ENCODE peak calls at places on chromosome 9, in six cellular contexts. One of them, this sample, is unnamed.

GRCh38 chr9:97889941-97890557 is 32.3 kb downstream of the TRMO start:
- DNase-seq in activated CD4-positive, alpha-beta memory T cell treated with anti-CD3 and anti-CD28 coated beads, Interleukin-2, amount 10 ng/mL, durations not matched to agents 7 days and 5 days: peak
- DNase-seq in 8988T: peak
- DNase-seq in GM12891: peak
- DNase-seq in iris pigment epithelial cell: peak
- DNase-seq in pulmonary artery endothelial cell: no peak
- DNase-seq in this sample: peak

GRCh38 chr9:134283111-134283515 is 43.1 kb upstream of the RXRA start:
- DNase-seq in activated CD4-positive, alpha-beta memory T cell treated with anti-CD3 and anti-CD28 coated beads, Interleukin-2, amount 10 ng/mL, durations not matched to agents 7 days and 5 days: no peak
- DNase-seq in 8988T: no peak
- DNase-seq in GM12891: no peak
- DNase-seq in iris pigment epithelial cell: peak
- DNase-seq in pulmonary artery endothelial cell: no peak
- DNase-seq in this sample: no peak

GRCh38 chr9:116549061-116549664 is 137.9 kb upstream of the TRIM32 start:
- DNase-seq in activated CD4-positive, alpha-beta memory T cell treated with anti-CD3 and anti-CD28 coated beads, Interleukin-2, amount 10 ng/mL, durations not matched to agents 7 days and 5 days: no peak
- DNase-seq in 8988T: peak
- DNase-seq in GM12891: no peak
- DNase-seq in iris pigment epithelial cell: peak
- DNase-seq in pulmonary artery endothelial cell: no peak
- DNase-seq in this sample: no peak

GRCh38 chr9:16217933-16218830 is 652.3 kb downstream of the BNC2 start:
- DNase-seq in activated CD4-positive, alpha-beta memory T cell treated with anti-CD3 and anti-CD28 coated beads, Interleukin-2, amount 10 ng/mL, durations not matched to agents 7 days and 5 days: no peak
- DNase-seq in 8988T: no peak
- DNase-seq in GM12891: no peak
- DNase-seq in iris pigment epithelial cell: no peak
- DNase-seq in pulmonary artery endothelial cell: no peak
- DNase-seq in this sample: no peak

GRCh38 chr9:13863112-13863511 is 450.8 kb downstream of the NFIB start:
- DNase-seq in activated CD4-positive, alpha-beta memory T cell treated with anti-CD3 and anti-CD28 coated beads, Interleukin-2, amount 10 ng/mL, durations not matched to agents 7 days and 5 days: no peak
- DNase-seq in 8988T: no peak
- DNase-seq in GM12891: no peak
- DNase-seq in iris pigment epithelial cell: no peak
- DNase-seq in pulmonary artery endothelial cell: no peak
- DNase-seq in this sample: no peak

GRCh38 chr9:130539473-130540223 is 39.7 kb upstream of the FUBP3 start:
- DNase-seq in activated CD4-positive, alpha-beta memory T cell treated with anti-CD3 and anti-CD28 coated beads, Interleukin-2, amount 10 ng/mL, durations not matched to agents 7 days and 5 days: no peak
- DNase-seq in 8988T: no peak
- DNase-seq in GM12891: no peak
- DNase-seq in iris pigment epithelial cell: peak
- DNase-seq in pulmonary artery endothelial cell: no peak
- DNase-seq in this sample: no peak

GRCh38 chr9:16501098-16501663 is 369.3 kb downstream of the BNC2 start:
- DNase-seq in activated CD4-positive, alpha-beta memory T cell treated with anti-CD3 and anti-CD28 coated beads, Interleukin-2, amount 10 ng/mL, durations not matched to agents 7 days and 5 days: no peak
- DNase-seq in 8988T: no peak
- DNase-seq in GM12891: no peak
- DNase-seq in iris pigment epithelial cell: peak
- DNase-seq in pulmonary artery endothelial cell: no peak
- DNase-seq in this sample: no peak

GRCh38 chr9:112012026-112012902 is 115.7 kb downstream of the UGCG start:
- DNase-seq in activated CD4-positive, alpha-beta memory T cell treated with anti-CD3 and anti-CD28 coated beads, Interleukin-2, amount 10 ng/mL, durations not matched to agents 7 days and 5 days: no peak
- DNase-seq in 8988T: peak
- DNase-seq in GM12891: no peak
- DNase-seq in iris pigment epithelial cell: peak
- DNase-seq in pulmonary artery endothelial cell: peak
- DNase-seq in this sample: peak

GRCh38 chr9:113184509-113184908 is 33.7 kb downstream of the SLC31A2 start:
- DNase-seq in activated CD4-positive, alpha-beta memory T cell treated with anti-CD3 and anti-CD28 coated beads, Interleukin-2, amount 10 ng/mL, durations not matched to agents 7 days and 5 days: no peak
- DNase-seq in 8988T: no peak
- DNase-seq in GM12891: no peak
- DNase-seq in iris pigment epithelial cell: peak
- DNase-seq in pulmonary artery endothelial cell: no peak
- DNase-seq in this sample: no peak

GRCh38 chr9:133103183-133103986 is 17.7 kb downstream of the RALGDS start:
- DNase-seq in activated CD4-positive, alpha-beta memory T cell treated with anti-CD3 and anti-CD28 coated beads, Interleukin-2, amount 10 ng/mL, durations not matched to agents 7 days and 5 days: peak
- DNase-seq in 8988T: peak
- DNase-seq in GM12891: peak
- DNase-seq in iris pigment epithelial cell: peak
- DNase-seq in pulmonary artery endothelial cell: no peak
- DNase-seq in this sample: peak

GRCh38 chr9:118529210-118529609 is 825.0 kb downstream of the TLR4 start:
- DNase-seq in activated CD4-positive, alpha-beta memory T cell treated with anti-CD3 and anti-CD28 coated beads, Interleukin-2, amount 10 ng/mL, durations not matched to agents 7 days and 5 days: no peak
- DNase-seq in 8988T: no peak
- DNase-seq in GM12891: no peak
- DNase-seq in iris pigment epithelial cell: peak
- DNase-seq in pulmonary artery endothelial cell: peak
- DNase-seq in this sample: no peak

GRCh38 chr9:70159630-70160029 is 99.1 kb upstream of the SMC5 start:
- DNase-seq in activated CD4-positive, alpha-beta memory T cell treated with anti-CD3 and anti-CD28 coated beads, Interleukin-2, amount 10 ng/mL, durations not matched to agents 7 days and 5 days: no peak
- DNase-seq in 8988T: no peak
- DNase-seq in GM12891: no peak
- DNase-seq in iris pigment epithelial cell: peak
- DNase-seq in pulmonary artery endothelial cell: no peak
- DNase-seq in this sample: no peak

GRCh38 chr9:21252727-21253547 is 13.1 kb upstream of the IFNA14 start:
- DNase-seq in activated CD4-positive, alpha-beta memory T cell treated with anti-CD3 and anti-CD28 coated beads, Interleukin-2, amount 10 ng/mL, durations not matched to agents 7 days and 5 days: no peak
- DNase-seq in 8988T: no peak
- DNase-seq in GM12891: no peak
- DNase-seq in iris pigment epithelial cell: peak
- DNase-seq in pulmonary artery endothelial cell: peak
- DNase-seq in this sample: no peak

GRCh38 chr9:69204378-69204777 is 30.3 kb downstream of the TJP2 start:
- DNase-seq in activated CD4-positive, alpha-beta memory T cell treated with anti-CD3 and anti-CD28 coated beads, Interleukin-2, amount 10 ng/mL, durations not matched to agents 7 days and 5 days: no peak
- DNase-seq in 8988T: no peak
- DNase-seq in GM12891: no peak
- DNase-seq in iris pigment epithelial cell: peak
- DNase-seq in pulmonary artery endothelial cell: no peak
- DNase-seq in this sample: no peak

GRCh38 chr9:70411141-70411929 is 3.1 kb downstream of the KLF9 start:
- DNase-seq in activated CD4-positive, alpha-beta memory T cell treated with anti-CD3 and anti-CD28 coated beads, Interleukin-2, amount 10 ng/mL, durations not matched to agents 7 days and 5 days: peak
- DNase-seq in 8988T: no peak
- DNase-seq in GM12891: no peak
- DNase-seq in iris pigment epithelial cell: peak
- DNase-seq in pulmonary artery endothelial cell: no peak
- DNase-seq in this sample: no peak

GRCh38 chr9:108400267-108400666 is 455.5 kb downstream of the ACTL7B start:
- DNase-seq in activated CD4-positive, alpha-beta memory T cell treated with anti-CD3 and anti-CD28 coated beads, Interleukin-2, amount 10 ng/mL, durations not matched to agents 7 days and 5 days: no peak
- DNase-seq in 8988T: no peak
- DNase-seq in GM12891: no peak
- DNase-seq in iris pigment epithelial cell: peak
- DNase-seq in pulmonary artery endothelial cell: no peak
- DNase-seq in this sample: no peak

GRCh38 chr9:130316406-130316805 is 50.8 kb downstream of the HMCN2 start:
- DNase-seq in activated CD4-positive, alpha-beta memory T cell treated with anti-CD3 and anti-CD28 coated beads, Interleukin-2, amount 10 ng/mL, durations not matched to agents 7 days and 5 days: no peak
- DNase-seq in 8988T: no peak
- DNase-seq in GM12891: no peak
- DNase-seq in iris pigment epithelial cell: no peak
- DNase-seq in pulmonary artery endothelial cell: no peak
- DNase-seq in this sample: no peak

GRCh38 chr9:80326105-80326504 is 754.3 kb downstream of the TLE4 start:
- DNase-seq in activated CD4-positive, alpha-beta memory T cell treated with anti-CD3 and anti-CD28 coated beads, Interleukin-2, amount 10 ng/mL, durations not matched to agents 7 days and 5 days: no peak
- DNase-seq in 8988T: no peak
- DNase-seq in GM12891: no peak
- DNase-seq in iris pigment epithelial cell: no peak
- DNase-seq in pulmonary artery endothelial cell: no peak
- DNase-seq in this sample: no peak

GRCh38 chr9:34590376-34591090 is 1.0 kb upstream of the CNTFR start:
- DNase-seq in activated CD4-positive, alpha-beta memory T cell treated with anti-CD3 and anti-CD28 coated beads, Interleukin-2, amount 10 ng/mL, durations not matched to agents 7 days and 5 days: no peak
- DNase-seq in 8988T: no peak
- DNase-seq in GM12891: no peak
- DNase-seq in iris pigment epithelial cell: no peak
- DNase-seq in pulmonary artery endothelial cell: no peak
- DNase-seq in this sample: no peak

GRCh38 chr9:84668204-84669007 is 1.1 kb upstream of the NTRK2 start:
- DNase-seq in activated CD4-positive, alpha-beta memory T cell treated with anti-CD3 and anti-CD28 coated beads, Interleukin-2, amount 10 ng/mL, durations not matched to agents 7 days and 5 days: peak
- DNase-seq in 8988T: peak
- DNase-seq in GM12891: peak
- DNase-seq in iris pigment epithelial cell: peak
- DNase-seq in pulmonary artery endothelial cell: peak
- DNase-seq in this sample: peak

GRCh38 chr9:14441976-14442651 is 128.2 kb upstream of the NFIB start:
- DNase-seq in activated CD4-positive, alpha-beta memory T cell treated with anti-CD3 and anti-CD28 coated beads, Interleukin-2, amount 10 ng/mL, durations not matched to agents 7 days and 5 days: no peak
- DNase-seq in 8988T: no peak
- DNase-seq in GM12891: no peak
- DNase-seq in iris pigment epithelial cell: no peak
- DNase-seq in pulmonary artery endothelial cell: no peak
- DNase-seq in this sample: no peak

GRCh38 chr9:97563458-97564135 is 62.1 kb downstream of the TMOD1 start:
- DNase-seq in activated CD4-positive, alpha-beta memory T cell treated with anti-CD3 and anti-CD28 coated beads, Interleukin-2, amount 10 ng/mL, durations not matched to agents 7 days and 5 days: no peak
- DNase-seq in 8988T: no peak
- DNase-seq in GM12891: no peak
- DNase-seq in iris pigment epithelial cell: no peak
- DNase-seq in pulmonary artery endothelial cell: peak
- DNase-seq in this sample: no peak

GRCh38 chr9:121271368-121272351 is 3.7 kb downstream of the GSN start:
- DNase-seq in activated CD4-positive, alpha-beta memory T cell treated with anti-CD3 and anti-CD28 coated beads, Interleukin-2, amount 10 ng/mL, durations not matched to agents 7 days and 5 days: no peak
- DNase-seq in 8988T: no peak
- DNase-seq in GM12891: no peak
- DNase-seq in iris pigment epithelial cell: peak
- DNase-seq in pulmonary artery endothelial cell: no peak
- DNase-seq in this sample: no peak

GRCh38 chr9:16062542-16063240 is 509.8 kb downstream of the CCDC171 start:
- DNase-seq in activated CD4-positive, alpha-beta memory T cell treated with anti-CD3 and anti-CD28 coated beads, Interleukin-2, amount 10 ng/mL, durations not matched to agents 7 days and 5 days: no peak
- DNase-seq in 8988T: peak
- DNase-seq in GM12891: no peak
- DNase-seq in iris pigment epithelial cell: peak
- DNase-seq in pulmonary artery endothelial cell: no peak
- DNase-seq in this sample: no peak

GRCh38 chr9:37034320-37034937 is 361 bp upstream of the PAX5 start:
- DNase-seq in activated CD4-positive, alpha-beta memory T cell treated with anti-CD3 and anti-CD28 coated beads, Interleukin-2, amount 10 ng/mL, durations not matched to agents 7 days and 5 days: peak
- DNase-seq in 8988T: no peak
- DNase-seq in GM12891: no peak
- DNase-seq in iris pigment epithelial cell: no peak
- DNase-seq in pulmonary artery endothelial cell: no peak
- DNase-seq in this sample: no peak

GRCh38 chr9:77841739-77842386 is 189.7 kb downstream of the GNAQ start:
- DNase-seq in activated CD4-positive, alpha-beta memory T cell treated with anti-CD3 and anti-CD28 coated beads, Interleukin-2, amount 10 ng/mL, durations not matched to agents 7 days and 5 days: no peak
- DNase-seq in 8988T: no peak
- DNase-seq in GM12891: no peak
- DNase-seq in iris pigment epithelial cell: peak
- DNase-seq in pulmonary artery endothelial cell: no peak
- DNase-seq in this sample: no peak

GRCh38 chr9:138073808-138074207 is 196.2 kb downstream of the CACNA1B start:
- DNase-seq in activated CD4-positive, alpha-beta memory T cell treated with anti-CD3 and anti-CD28 coated beads, Interleukin-2, amount 10 ng/mL, durations not matched to agents 7 days and 5 days: peak
- DNase-seq in 8988T: no peak
- DNase-seq in GM12891: no peak
- DNase-seq in iris pigment epithelial cell: no peak
- DNase-seq in pulmonary artery endothelial cell: no peak
- DNase-seq in this sample: no peak

GRCh38 chr9:38160613-38161215 is 91.7 kb upstream of the SHB start:
- DNase-seq in activated CD4-positive, alpha-beta memory T cell treated with anti-CD3 and anti-CD28 coated beads, Interleukin-2, amount 10 ng/mL, durations not matched to agents 7 days and 5 days: peak
- DNase-seq in 8988T: peak
- DNase-seq in GM12891: peak
- DNase-seq in iris pigment epithelial cell: peak
- DNase-seq in pulmonary artery endothelial cell: peak
- DNase-seq in this sample: peak

GRCh38 chr9:14888272-14888671 is 22.0 kb downstream of the FREM1 start:
- DNase-seq in activated CD4-positive, alpha-beta memory T cell treated with anti-CD3 and anti-CD28 coated beads, Interleukin-2, amount 10 ng/mL, durations not matched to agents 7 days and 5 days: no peak
- DNase-seq in 8988T: no peak
- DNase-seq in GM12891: no peak
- DNase-seq in iris pigment epithelial cell: no peak
- DNase-seq in pulmonary artery endothelial cell: no peak
- DNase-seq in this sample: no peak

GRCh38 chr9:84266087-84266561 is 74.4 kb downstream of the SLC28A3 start:
- DNase-seq in activated CD4-positive, alpha-beta memory T cell treated with anti-CD3 and anti-CD28 coated beads, Interleukin-2, amount 10 ng/mL, durations not matched to agents 7 days and 5 days: no peak
- DNase-seq in 8988T: no peak
- DNase-seq in GM12891: no peak
- DNase-seq in iris pigment epithelial cell: no peak
- DNase-seq in pulmonary artery endothelial cell: no peak
- DNase-seq in this sample: no peak

GRCh38 chr9:71767421-71768321 is 642 bp downstream of the CEMIP2 start:
- DNase-seq in activated CD4-positive, alpha-beta memory T cell treated with anti-CD3 and anti-CD28 coated beads, Interleukin-2, amount 10 ng/mL, durations not matched to agents 7 days and 5 days: peak
- DNase-seq in 8988T: no peak
- DNase-seq in GM12891: no peak
- DNase-seq in iris pigment epithelial cell: peak
- DNase-seq in pulmonary artery endothelial cell: no peak
- DNase-seq in this sample: no peak

GRCh38 chr9:99253772-99254431 is 31.8 kb downstream of the SEC61B start:
- DNase-seq in activated CD4-positive, alpha-beta memory T cell treated with anti-CD3 and anti-CD28 coated beads, Interleukin-2, amount 10 ng/mL, durations not matched to agents 7 days and 5 days: peak
- DNase-seq in 8988T: no peak
- DNase-seq in GM12891: peak
- DNase-seq in iris pigment epithelial cell: no peak
- DNase-seq in pulmonary artery endothelial cell: no peak
- DNase-seq in this sample: peak

This sample was measured in GM12892.